ENCODE peak calls at places on chromosomes 3 and 15, in four cellular contexts. Q is uterus, Y is mesendoderm, W is HepG2. A is an unnamed sample.

GRCh38 chr15:64343222-64343621 is 12.8 kb downstream of the CSNK1G1 start:
- DNase-seq in Q (no peak), Y (no peak), W (no peak), A (no peak)

GRCh38 chr3:133927543-133928066 is 31.9 kb upstream of the RAB6B start:
- DNase-seq in Q (no peak), Y (peak; percentile 34), W (no peak), A (peak; percentile 85)

GRCh38 chr3:42071720-42072582 is 19.2 kb upstream of the TRAK1 start:
- DNase-seq in Q (peak; percentile 76), Y (peak; percentile 92), W (peak; percentile 39), A (peak; percentile 83)

GRCh38 chr3:14471690-14472089 is 68.5 kb downstream of the GRIP2 start:
- DNase-seq in Q (no peak), Y (no peak), W (no peak), A (no peak)

GRCh38 chr3:159824341-159824740 is 164.3 kb upstream of the IL12A start:
- DNase-seq in Q (no peak), Y (no peak), W (peak; percentile 34), A (no peak)

GRCh38 chr3:14478943-14479550 is 61.1 kb downstream of the GRIP2 start:
- DNase-seq in Q (no peak), Y (no peak), W (no peak), A (no peak)

GRCh38 chr3:129026728-129027543 is 25.8 kb downstream of the EFCC1 start:
- DNase-seq in Q (peak; percentile 84), Y (peak; percentile 95), W (peak; percentile 62), A (peak; percentile 94)

GRCh38 chr3:88235102-88235501 is 85.3 kb downstream of the C3orf38 start:
- DNase-seq in Q (no peak), Y (no peak), W (no peak), A (no peak)

GRCh38 chr15:72838311-72838731 is 54.8 kb upstream of the ADPGK start:
- DNase-seq in Q (no peak), Y (no peak), W (no peak), A (peak; percentile 13)

GRCh38 chr3:119240582-119241434 is at the start of gene B4GALT4:
- DNase-seq in Q (peak; percentile 80), Y (peak; percentile 94), W (peak; percentile 73), A (peak; percentile 94)

GRCh38 chr15:83318861-83319415 is 34.5 kb upstream of the BNC1 start:
- DNase-seq in Q (no peak), Y (no peak), W (no peak), A (no peak)

GRCh38 chr3:48018841-48019240 is 2.6 kb upstream of the MAP4 start:
- DNase-seq in Q (no peak), Y (peak; percentile 38), W (peak; percentile 12), A (no peak)

GRCh38 chr15:79897701-79898113 is 893 bp upstream of the MTHFS start:
- DNase-seq in Q (no peak), Y (no peak), W (no peak), A (no peak)

GRCh38 chr15:99409097-99409473 is 156.7 kb upstream of the MEF2A start:
- DNase-seq in Q (peak; percentile 61), Y (peak; percentile 77), W (peak; percentile 66), A (peak; percentile 85)

GRCh38 chr3:67192466-67192865 is 194.4 kb downstream of the KBTBD8 start:
- DNase-seq in Q (no peak), Y (no peak), W (no peak), A (no peak)

GRCh38 chr3:165159760-165160421 is 36.3 kb downstream of the SLITRK3 start:
- DNase-seq in Q (no peak), Y (peak; percentile 1), W (no peak), A (no peak)

GRCh38 chr15:31365655-31366127 is 39.1 kb downstream of the KLF13 start:
- DNase-seq in Q (peak; percentile 96), Y (peak; percentile 89), W (no peak), A (peak; percentile 90)

GRCh38 chr15:51765751-51766150 is 14.4 kb downstream of the TMOD2 start:
- DNase-seq in Q (no peak), Y (no peak), W (no peak), A (no peak)

GRCh38 chr3:10310578-10310977 is 10.3 kb downstream of the SEC13 start:
- DNase-seq in Q (no peak), Y (no peak), W (no peak), A (no peak)

GRCh38 chr3:109339714-109340648 is 2.6 kb upstream of the DPPA4 start:
- DNase-seq in Q (no peak), Y (peak; percentile 67), W (no peak), A (peak; percentile 76)

GRCh38 chr3:167032267-167032876 is 347.7 kb downstream of the ZBBX start:
- DNase-seq in Q (no peak), Y (peak; percentile 71), W (peak; percentile 57), A (no peak)

GRCh38 chr3:123493912-123494311 is 45.0 kb upstream of the ADCY5 start:
- DNase-seq in Q (no peak), Y (no peak), W (no peak), A (no peak)

GRCh38 chr3:42052867-42053351 is 38.2 kb upstream of the TRAK1 start:
- DNase-seq in Q (no peak), Y (no peak), W (peak; percentile 98), A (no peak)

GRCh38 chr3:13507791-13508339 is 27.8 kb downstream of the HDAC11 start:
- DNase-seq in Q (no peak), Y (peak; percentile 46), W (no peak), A (no peak)

GRCh38 chr3:53712817-53713388 is 133.3 kb downstream of the CHDH start:
- DNase-seq in Q (no peak), Y (no peak), W (no peak), A (peak; percentile 32)

GRCh38 chr15:53354905-53355304 is 404.6 kb downstream of the WDR72 start:
- DNase-seq in Q (no peak), Y (no peak), W (no peak), A (no peak)

GRCh38 chr3:114374433-114374832 is 80.6 kb downstream of the TIGIT start:
- DNase-seq in Q (no peak), Y (no peak), W (no peak), A (no peak)

GRCh38 chr3:14774431-14774830 is 44.3 kb upstream of the FGD5 start:
- DNase-seq in Q (peak; percentile 3), Y (no peak), W (no peak), A (peak; percentile 56)

GRCh38 chr15:100627789-100628395 is 25.5 kb downstream of the ASB7 start:
- DNase-seq in Q (peak; percentile 78), Y (peak; percentile 78), W (peak; percentile 48), A (peak; percentile 86)

GRCh38 chr15:69164807-69165636 is 4.6 kb downstream of the GLCE start:
- DNase-seq in Q (no peak), Y (no peak), W (no peak), A (no peak)

GRCh38 chr3:178131801-178132200 is 404.4 kb upstream of the KCNMB2 start:
- DNase-seq in Q (no peak), Y (no peak), W (no peak), A (no peak)

DNA sequence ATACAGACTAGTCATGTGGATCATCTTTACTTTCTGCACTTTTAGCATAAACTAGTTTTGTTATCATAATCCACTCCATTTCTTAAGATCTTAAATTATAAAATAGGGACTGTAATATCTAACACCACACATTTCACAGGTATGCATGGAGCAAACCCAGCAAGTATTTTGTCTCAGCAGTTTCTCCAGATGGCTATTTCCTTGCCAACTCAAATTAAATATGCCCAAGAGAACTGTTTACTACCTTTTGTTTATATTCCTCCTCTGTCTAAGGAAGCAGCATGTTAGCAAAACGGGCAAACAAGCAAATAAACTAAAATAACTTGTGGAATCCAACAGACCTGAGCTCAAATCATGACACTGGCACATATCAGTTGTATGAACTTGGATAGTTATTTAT is 379.8 kb downstream of the LSAMP start:
- DNase-seq in Q (no peak), Y (no peak), W (no peak), A (no peak)
- H3K4me1 ChIP-seq in Q (no peaks in the 10 kb centered on the region), Y (no peaks in the 10 kb centered on the region), W (no peaks in the 10 kb centered on the region), A (no peaks in the 10 kb centered on the region)

GRCh38 chr3:71495708-71496472 is 87.6 kb downstream of the FOXP1 start:
- DNase-seq in Q (peak; percentile 47), Y (peak; percentile 87), W (peak; percentile 5), A (peak; percentile 64)
- H3K4me1 ChIP-seq in Q (no peaks in the 10 kb centered on the region), Y (peaks cover 12% of the 10 kb centered on the region), W (peaks cover 31% of the 10 kb centered on the region), A (peaks cover 16% of the 10 kb centered on the region)

DNA sequence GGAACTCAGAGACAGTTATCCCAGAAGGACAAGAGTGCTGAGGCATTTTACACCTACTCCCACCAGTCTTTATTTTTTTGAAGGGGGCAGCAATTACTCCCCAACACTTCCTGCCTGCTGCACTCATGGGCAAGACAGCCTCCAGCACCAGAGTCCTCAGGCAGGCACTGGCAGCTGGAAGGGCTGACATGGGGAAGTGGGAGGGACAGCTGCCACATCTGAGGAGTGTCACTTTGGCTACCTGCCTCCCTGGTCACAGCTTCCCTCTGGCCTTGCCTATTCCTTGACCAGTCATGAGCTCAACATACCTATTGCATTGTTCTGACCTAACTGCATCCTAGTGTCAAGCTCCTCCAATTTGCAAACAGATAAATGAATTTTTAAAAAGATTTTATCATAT is 10.2 kb upstream of the LACTB start:
- DNase-seq in Q (no peak), Y (no peak), W (no peak), A (no peak)
- H3K4me1 ChIP-seq in Q (no peaks in the 10 kb centered on the region), Y (no peaks in the 10 kb centered on the region), W (peaks cover 61% of the 10 kb centered on the region), A (no peaks in the 10 kb centered on the region)

GRCh38 chr3:195254454-195255175 is 16.3 kb downstream of the XXYLT1 start:
- DNase-seq in Q (peak; percentile 14), Y (no peak), W (no peak), A (peak; percentile 47)
- H3K4me1 ChIP-seq in Q (peaks cover 7% of the 10 kb centered on the region), Y (peaks cover 10% of the 10 kb centered on the region), W (peaks cover 20% of the 10 kb centered on the region), A (peaks cover 16% of the 10 kb centered on the region)

A was measured in endodermal cell.